ENCODE peak calls at places on chromosomes 16 and 17, in four cellular contexts. One of them, this sample, is unnamed.

GRCh38 chr16:89278441-89279240 is 61.1 kb downstream of the ZNF778 start:
- DNase-seq in SK-N-SH: no peak
- DNase-seq in K562: no peak
- DNase-seq in HepG2: no peak
- DNase-seq in this sample: no peak

GRCh38 chr16:2710711-2711231 is 9.3 kb downstream of the PRSS27 start:
- DNase-seq in SK-N-SH: no peak
- DNase-seq in K562: no peak
- DNase-seq in HepG2: no peak
- DNase-seq in this sample: no peak

GRCh38 chr17:5955764-5956163 is 114.4 kb upstream of the WSCD1 start:
- DNase-seq in SK-N-SH: no peak
- DNase-seq in K562: no peak
- DNase-seq in HepG2: no peak
- DNase-seq in this sample: no peak

GRCh38 chr16:49586466-49586865 is 212.9 kb downstream of the C16orf78 start:
- DNase-seq in SK-N-SH: no peak
- DNase-seq in K562: no peak
- DNase-seq in HepG2: no peak
- DNase-seq in this sample: peak

GRCh38 chr17:5846001-5846400 is 224.2 kb upstream of the WSCD1 start:
- DNase-seq in SK-N-SH: no peak
- DNase-seq in K562: no peak
- DNase-seq in HepG2: no peak
- DNase-seq in this sample: no peak

GRCh38 chr17:11871773-11872172 is 125.5 kb downstream of the ZNF18 start:
- DNase-seq in SK-N-SH: peak
- DNase-seq in K562: peak
- DNase-seq in HepG2: no peak
- DNase-seq in this sample: no peak

GRCh38 chr17:13521784-13522183 is 79.9 kb downstream of the HS3ST3A1 start:
- DNase-seq in SK-N-SH: peak
- DNase-seq in K562: peak
- DNase-seq in HepG2: no peak
- DNase-seq in this sample: no peak

GRCh38 chr17:83010323-83011200 is 68.8 kb upstream of the METRNL start:
- DNase-seq in SK-N-SH: peak
- DNase-seq in K562: no peak
- DNase-seq in HepG2: no peak
- DNase-seq in this sample: no peak

GRCh38 chr17:11668633-11669032 is 70.4 kb downstream of the DNAH9 start:
- DNase-seq in SK-N-SH: no peak
- DNase-seq in K562: no peak
- DNase-seq in HepG2: no peak
- DNase-seq in this sample: peak

GRCh38 chr17:31211352-31212012 is 85.6 kb downstream of the OMG start:
- DNase-seq in SK-N-SH: no peak
- DNase-seq in K562: no peak
- DNase-seq in HepG2: no peak
- DNase-seq in this sample: no peak

GRCh38 chr17:49442051-49442450 is 27.4 kb upstream of the PHB1 start:
- DNase-seq in SK-N-SH: no peak
- DNase-seq in K562: no peak
- DNase-seq in HepG2: no peak
- DNase-seq in this sample: no peak

GRCh38 chr17:40098846-40099626 is 1.4 kb downstream of the NR1D1 start:
- DNase-seq in SK-N-SH: peak
- DNase-seq in K562: peak
- DNase-seq in HepG2: peak
- DNase-seq in this sample: peak

GRCh38 chr17:81097134-81097942 is 62.4 kb downstream of the BAIAP2 start:
- DNase-seq in SK-N-SH: peak
- DNase-seq in K562: peak
- DNase-seq in HepG2: peak
- DNase-seq in this sample: peak

GRCh38 chr17:38598536-38598935 is 7.2 kb downstream of the SRCIN1 start:
- DNase-seq in SK-N-SH: peak
- DNase-seq in K562: peak
- DNase-seq in HepG2: peak
- DNase-seq in this sample: peak

GRCh38 chr16:56886296-56886695 is 21.3 kb downstream of the SLC12A3 start:
- DNase-seq in SK-N-SH: no peak
- DNase-seq in K562: no peak
- DNase-seq in HepG2: no peak
- DNase-seq in this sample: no peak

GRCh38 chr17:66964930-66965800 is 658 bp downstream of the CACNG4 start:
- DNase-seq in SK-N-SH: peak
- DNase-seq in K562: no peak
- DNase-seq in HepG2: no peak
- DNase-seq in this sample: peak

GRCh38 chr16:5361322-5361721 is 263.7 kb upstream of the EEF2KMT start:
- DNase-seq in SK-N-SH: no peak
- DNase-seq in K562: no peak
- DNase-seq in HepG2: no peak
- DNase-seq in this sample: no peak
- TF ChIP-seq FOXJ3 in SK-N-SH: no peak
- TF ChIP-seq FOXJ3 in K562: no peak
- TF ChIP-seq FOXJ3 in HepG2: no peak
- TF ChIP-seq FOXJ3 in this sample: no peak

GRCh38 chr17:75722542-75723095 is 1.4 kb downstream of the ITGB4 start:
- DNase-seq in SK-N-SH: peak
- DNase-seq in K562: no peak
- DNase-seq in HepG2: no peak
- DNase-seq in this sample: no peak

GRCh38 chr17:75723201-75723930 is 2.1 kb downstream of the ITGB4 start:
- DNase-seq in SK-N-SH: no peak
- DNase-seq in K562: no peak
- DNase-seq in HepG2: no peak
- DNase-seq in this sample: no peak

GRCh38 chr17:75721463-75722011 is 278 bp downstream of the ITGB4 start:
- DNase-seq in SK-N-SH: peak
- DNase-seq in K562: no peak
- DNase-seq in HepG2: no peak
- DNase-seq in this sample: no peak

GRCh38 chr17:75720656-75721462 is at the start of gene ITGB4:
- DNase-seq in SK-N-SH: peak
- DNase-seq in K562: peak
- DNase-seq in HepG2: peak
- DNase-seq in this sample: peak

DNA sequence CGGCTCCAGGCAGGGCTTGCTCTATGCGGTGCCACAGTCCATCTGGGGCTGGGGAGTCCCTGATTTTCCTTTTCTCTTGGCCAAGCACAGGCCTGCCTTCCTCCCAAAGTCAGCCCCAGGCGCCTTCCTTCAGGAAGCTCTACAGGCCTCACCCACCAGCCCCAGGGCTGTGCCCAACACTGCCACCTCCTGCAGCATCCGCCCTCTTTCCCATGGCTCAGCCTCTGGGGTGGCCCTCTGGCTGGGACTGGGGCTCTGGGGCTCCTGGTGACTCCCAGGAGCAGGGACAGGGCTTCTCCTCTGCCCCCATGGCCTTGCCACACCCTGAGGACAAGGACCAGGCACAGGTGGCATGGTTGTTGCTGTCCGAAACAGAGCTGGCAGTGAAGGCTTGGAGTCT is 817 bp downstream of the ITGB4 start:
- DNase-seq in SK-N-SH: peak
- DNase-seq in K562: no peak
- DNase-seq in HepG2: no peak
- DNase-seq in this sample: no peak
- TF ChIP-seq FOXJ3 in SK-N-SH: no peak
- TF ChIP-seq FOXJ3 in K562: no peak
- TF ChIP-seq FOXJ3 in HepG2: no peak
- TF ChIP-seq FOXJ3 in this sample: no peak

GRCh38 chr17:10073905-10074304 is 124.5 kb downstream of the GAS7 start:
- DNase-seq in SK-N-SH: no peak
- DNase-seq in K562: no peak
- DNase-seq in HepG2: no peak
- DNase-seq in this sample: no peak

GRCh38 chr17:10073026-10073425 is 125.4 kb downstream of the GAS7 start:
- DNase-seq in SK-N-SH: no peak
- DNase-seq in K562: no peak
- DNase-seq in HepG2: no peak
- DNase-seq in this sample: no peak

GRCh38 chr17:10072556-10072955 is 125.8 kb downstream of the GAS7 start:
- DNase-seq in SK-N-SH: no peak
- DNase-seq in K562: no peak
- DNase-seq in HepG2: no peak
- DNase-seq in this sample: no peak

GRCh38 chr17:10077561-10078299 is 120.7 kb downstream of the GAS7 start:
- DNase-seq in SK-N-SH: no peak
- DNase-seq in K562: no peak
- DNase-seq in HepG2: no peak
- DNase-seq in this sample: no peak

GRCh38 chr17:10075919-10076318 is 122.5 kb downstream of the GAS7 start:
- DNase-seq in SK-N-SH: no peak
- DNase-seq in K562: no peak
- DNase-seq in HepG2: no peak
- DNase-seq in this sample: no peak
- TF ChIP-seq FOXJ3 in SK-N-SH: no peak
- TF ChIP-seq FOXJ3 in K562: no peak
- TF ChIP-seq FOXJ3 in HepG2: no peak
- TF ChIP-seq FOXJ3 in this sample: no peak

DNA sequence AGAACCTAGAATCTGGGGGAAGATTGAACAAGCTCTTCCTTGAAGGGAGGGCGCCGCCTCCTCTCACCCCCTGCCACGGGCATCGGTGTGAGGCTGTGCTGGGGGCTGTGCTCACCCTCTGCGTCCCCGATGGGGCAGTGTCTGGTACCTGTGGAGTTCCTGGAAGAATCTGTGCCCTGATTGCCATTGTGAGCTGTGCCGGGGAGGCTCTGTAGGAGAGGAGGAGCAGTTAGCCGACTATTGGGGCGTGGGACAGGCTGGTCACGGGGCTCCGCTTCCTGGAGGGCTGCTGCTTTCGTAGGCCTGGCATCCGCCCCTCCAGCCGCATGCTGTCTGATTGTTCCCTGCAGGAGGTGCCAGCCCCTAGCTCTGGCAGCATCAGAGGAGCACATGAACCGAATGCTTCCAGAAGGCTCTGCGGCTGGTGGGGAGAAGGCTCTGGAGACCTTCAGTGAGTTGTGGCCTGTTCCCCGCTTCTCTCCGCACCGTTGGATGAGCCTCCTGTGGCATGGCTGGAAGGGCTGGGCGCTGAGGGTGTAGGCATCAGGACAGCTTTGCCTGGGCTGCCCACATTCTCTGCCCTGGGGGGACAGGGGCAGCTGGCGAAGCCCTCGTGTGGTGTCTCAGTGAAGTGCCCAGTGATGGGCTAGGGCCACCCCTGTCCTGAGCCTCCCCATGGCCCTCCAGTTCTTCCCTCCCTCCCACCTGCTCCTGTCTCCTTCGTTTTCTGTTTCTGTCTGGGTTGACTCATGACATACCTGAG is 86.9 kb downstream of the SEC14L1 start:
- DNase-seq in SK-N-SH: no peak
- DNase-seq in K562: no peak
- DNase-seq in HepG2: no peak
- DNase-seq in this sample: no peak
- TF ChIP-seq FOXJ3 in SK-N-SH: no peak
- TF ChIP-seq FOXJ3 in K562: no peak
- TF ChIP-seq FOXJ3 in HepG2: no peak
- TF ChIP-seq FOXJ3 in this sample: no peak

GRCh38 chr17:17098426-17099035 is 56.3 kb downstream of the MPRIP start:
- DNase-seq in SK-N-SH: no peak
- DNase-seq in K562: no peak
- DNase-seq in HepG2: no peak
- DNase-seq in this sample: no peak
- TF ChIP-seq FOXJ3 in SK-N-SH: no peak
- TF ChIP-seq FOXJ3 in K562: no peak
- TF ChIP-seq FOXJ3 in HepG2: no peak
- TF ChIP-seq FOXJ3 in this sample: no peak

GRCh38 chr17:74864866-74865395 is 5.2 kb upstream of the GRIN2C start:
- DNase-seq in SK-N-SH: peak
- DNase-seq in K562: peak
- DNase-seq in HepG2: peak
- DNase-seq in this sample: peak
- TF ChIP-seq FOXJ3 in SK-N-SH: no peak
- TF ChIP-seq FOXJ3 in K562: no peak
- TF ChIP-seq FOXJ3 in HepG2: no peak
- TF ChIP-seq FOXJ3 in this sample: no peak

GRCh38 chr17:78840780-78841611 is at the start of gene USP36:
- DNase-seq in SK-N-SH: peak
- DNase-seq in K562: peak
- DNase-seq in HepG2: peak
- DNase-seq in this sample: peak

GRCh38 chr17:78838574-78839005 is 2.0 kb downstream of the USP36 start:
- DNase-seq in SK-N-SH: no peak
- DNase-seq in K562: no peak
- DNase-seq in HepG2: peak
- DNase-seq in this sample: no peak

GRCh38 chr17:78839173-78839761 is 1.3 kb downstream of the USP36 start:
- DNase-seq in SK-N-SH: no peak
- DNase-seq in K562: peak
- DNase-seq in HepG2: no peak
- DNase-seq in this sample: no peak

GRCh38 chr17:78840530-78840779 is 159 bp downstream of the USP36 start:
- DNase-seq in SK-N-SH: no peak
- DNase-seq in K562: no peak
- DNase-seq in HepG2: no peak
- DNase-seq in this sample: no peak

DNA sequence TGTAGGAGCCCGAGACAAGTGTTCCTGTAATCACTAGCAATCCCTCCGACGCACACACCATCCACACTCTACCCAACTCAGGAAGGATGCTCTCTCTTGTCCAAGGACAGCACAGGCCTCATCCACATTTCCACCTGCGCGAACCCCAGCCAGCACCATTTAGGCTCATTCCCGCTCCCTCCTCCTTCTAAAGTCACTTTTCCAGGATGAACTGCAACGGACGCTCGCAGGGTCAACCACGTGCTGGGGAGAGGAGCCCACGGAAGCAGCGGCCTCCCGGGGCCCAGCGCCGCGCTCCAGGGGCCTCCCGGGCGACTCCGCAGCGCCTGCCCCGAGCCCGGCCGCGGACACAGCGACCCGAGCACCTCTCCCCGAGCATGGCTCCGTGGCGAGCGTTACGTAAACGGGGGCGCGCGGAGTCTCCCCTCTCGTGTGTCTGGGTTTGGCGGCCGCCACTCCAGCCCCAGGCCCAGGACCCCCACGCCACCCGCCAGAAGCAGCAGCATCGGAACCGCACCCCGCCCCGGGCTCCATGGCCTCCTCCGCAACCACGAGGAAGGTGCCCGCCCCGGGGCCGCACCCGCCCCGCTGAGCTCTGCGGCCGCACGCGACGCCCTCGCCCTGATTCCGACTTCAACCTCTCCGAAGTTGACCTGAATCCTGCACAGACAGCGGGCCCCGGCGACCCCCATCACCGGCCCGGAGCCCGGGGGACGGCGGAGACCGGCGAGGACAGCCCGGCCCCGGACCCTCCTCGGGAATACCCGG is 668 bp downstream of the USP36 start:
- DNase-seq in SK-N-SH: peak
- DNase-seq in K562: peak
- DNase-seq in HepG2: peak
- DNase-seq in this sample: no peak
- TF ChIP-seq FOXJ3 in SK-N-SH: no peak
- TF ChIP-seq FOXJ3 in K562: no peak
- TF ChIP-seq FOXJ3 in HepG2: no peak
- TF ChIP-seq FOXJ3 in this sample: no peak